ENCODE peak calls at places on chromosomes 11 and 22, in six cellular contexts. B is ascending aorta, N is mucosa of descending colon, A is GM10248, S is epithelial cell of esophagus, V is foreskin fibroblast. T is an unnamed sample.

GRCh38 chr11:87299041-87299481 is 261.3 kb downstream of the TMEM135 start:
- DNase-seq in N (no peak), S (peak; percentile 4), B (no peak), V (no peak), A (no peak), T (no peak)

GRCh38 chr11:20973959-20974358 is 304.6 kb downstream of the NELL1 start:
- DNase-seq in S (no peak), A (no peak), N (no peak), V (no peak), B (no peak), T (no peak)

GRCh38 chr22:17120711-17121234 is 387 bp downstream of the TMEM121B start:
- DNase-seq in N (no peak), S (peak; percentile 13), V (no peak), B (no peak), A (no peak), T (no peak)

GRCh38 chr11:66386171-66387069 is 14.9 kb upstream of the SLC29A2 start:
- DNase-seq in B (peak; percentile 45), N (peak; percentile 75), S (peak; percentile 81), V (peak; percentile 78), A (peak; percentile 69), T (peak; percentile 73)

GRCh38 chr11:44104472-44105294 is 9.2 kb downstream of the EXT2 start:
- DNase-seq in V (no peak), N (no peak), A (no peak), B (no peak), S (peak; percentile 5), T (no peak)

GRCh38 chr11:118705796-118706545 is 26.5 kb upstream of the TREH start:
- DNase-seq in V (peak; percentile 21), A (no peak), N (no peak), B (no peak), S (no peak), T (no peak)

GRCh38 chr22:19872779-19873137 is 18.1 kb upstream of the GNB1L start:
- DNase-seq in V (no peak), B (peak; percentile 2), S (no peak), A (no peak), N (peak; percentile 68), T (no peak)

GRCh38 chr22:41264408-41264941 is 21.5 kb downstream of the RANGAP1 start:
- DNase-seq in V (peak; percentile 14), A (no peak), S (no peak), N (no peak), B (no peak), T (no peak)

GRCh38 chr11:3123761-3124733 is 41.1 kb downstream of the OSBPL5 start:
- DNase-seq in V (peak; percentile 97), N (peak; percentile 79), A (no peak), B (peak; percentile 84), S (peak; percentile 97), T (no peak)

GRCh38 chr11:125945797-125946520 is at the start of gene VSIG10L2:
- DNase-seq in A (no peak), N (no peak), B (no peak), S (no peak), V (no peak), T (no peak)

GRCh38 chr22:24185501-24186351 is 4.4 kb downstream of the SUSD2 start:
- DNase-seq in S (no peak), B (no peak), A (no peak), V (no peak), N (peak; percentile 52), T (no peak)

GRCh38 chr11:103086461-103086860 is 5.5 kb downstream of the DCUN1D5 start:
- DNase-seq in N (no peak), S (peak; percentile 37), A (no peak), V (no peak), B (no peak), T (no peak)

DNA sequence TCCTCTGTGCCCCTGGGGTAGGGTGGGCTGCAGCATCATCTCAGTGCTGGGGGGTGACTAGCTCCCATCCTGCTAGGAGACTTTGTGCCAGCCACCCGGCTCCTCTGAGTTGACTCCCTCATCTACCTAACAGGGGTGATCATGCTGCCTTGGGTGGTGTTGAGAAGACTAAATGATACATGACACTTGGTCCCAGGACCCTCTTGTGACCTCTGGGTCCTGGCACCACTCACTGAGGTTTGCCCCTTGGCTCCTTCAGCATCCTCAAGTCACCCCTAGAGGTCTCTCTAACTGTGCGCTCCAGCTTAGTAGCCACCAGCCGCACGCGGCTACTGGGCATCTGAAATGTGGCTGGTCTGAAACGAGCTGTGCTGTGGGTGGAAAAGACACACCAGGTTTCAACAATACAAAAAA is 72.1 kb downstream of the LRRC32 start:
- DNase-seq in A (peak; percentile 77), N (peak; percentile 49), V (no peak), B (no peak), S (peak; percentile 26), T (peak; percentile 78)
- TF ChIP-seq CTCF in A (peak; percentile 73), N (no peak), V (peak; percentile 41), B (peak; percentile 56), S (peak; percentile 25), T (peak; percentile 62)

GRCh38 chr22:35016909-35017308 is 49.0 kb upstream of the ISX start:
- DNase-seq in N (no peak), S (no peak), B (no peak), A (no peak), V (no peak), T (no peak)

GRCh38 chr22:35018995-35019394 is 47.0 kb upstream of the ISX start:
- DNase-seq in S (no peak), V (no peak), B (no peak), A (no peak), N (no peak), T (no peak)

GRCh38 chr22:35010543-35010942 is 55.4 kb upstream of the ISX start:
- DNase-seq in S (no peak), V (no peak), A (no peak), B (no peak), N (no peak), T (no peak)

GRCh38 chr22:35020517-35020916 is 45.4 kb upstream of the ISX start:
- DNase-seq in N (no peak), V (no peak), S (no peak), A (no peak), B (no peak), T (no peak)

GRCh38 chr22:35014812-35015211 is 51.1 kb upstream of the ISX start:
- DNase-seq in A (no peak), B (no peak), N (no peak), S (no peak), V (no peak), T (no peak)
- TF ChIP-seq CTCF in A (no peak), B (no peak), N (no peak), S (no peak), V (no peak), T (no peak)

DNA sequence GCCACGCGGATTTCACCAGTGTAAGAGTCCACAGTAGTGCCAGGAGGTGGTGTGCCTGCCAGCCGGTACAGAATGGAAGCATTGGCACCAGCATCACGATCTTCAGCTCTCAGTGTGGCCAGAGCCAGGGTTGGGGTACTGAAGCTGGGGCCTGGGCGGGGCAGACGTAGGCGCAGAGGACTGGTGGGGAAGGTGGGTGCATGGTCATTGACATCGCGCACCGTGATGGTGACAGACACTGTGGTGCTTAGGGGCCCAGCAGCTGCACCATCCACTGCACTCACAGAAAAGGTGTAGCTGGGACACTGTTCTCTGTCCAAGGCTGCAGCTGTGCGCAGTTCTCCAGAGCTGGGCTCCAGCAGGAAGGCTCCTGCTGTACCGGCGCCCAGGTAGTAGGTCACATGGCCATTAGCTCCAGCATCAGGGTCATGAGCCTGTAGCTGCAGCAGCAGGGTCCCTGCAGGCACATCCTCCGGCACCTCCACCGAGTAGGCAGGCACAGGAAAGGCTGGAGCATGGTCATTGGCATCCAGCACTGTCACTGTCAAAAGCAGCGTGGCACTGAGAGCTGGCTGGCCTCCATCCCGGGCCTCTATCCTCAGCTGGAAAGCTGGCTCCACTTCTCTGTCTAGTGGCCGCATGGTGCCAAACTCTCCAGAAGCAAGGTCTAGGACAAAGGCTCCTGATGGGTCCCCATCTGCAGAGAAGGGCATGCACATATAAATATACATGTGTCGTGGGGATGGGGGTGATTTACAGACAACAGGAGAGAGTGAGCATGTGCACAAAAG is 7.9 kb upstream of the TPP1 start:
- DNase-seq in V (no peak), S (no peak), A (no peak), B (no peak), N (peak; percentile 45), T (no peak)
- TF ChIP-seq CTCF in V (no peak), S (no peak), A (no peak), B (no peak), N (no peak), T (no peak)

GRCh38 chr11:12690663-12691062 is 16.4 kb downstream of the TEAD1 start:
- DNase-seq in B (no peak), A (no peak), V (no peak), S (no peak), N (no peak), T (no peak)
- TF ChIP-seq CTCF in B (no peak), A (no peak), V (no peak), S (no peak), N (no peak), T (no peak)

DNA sequence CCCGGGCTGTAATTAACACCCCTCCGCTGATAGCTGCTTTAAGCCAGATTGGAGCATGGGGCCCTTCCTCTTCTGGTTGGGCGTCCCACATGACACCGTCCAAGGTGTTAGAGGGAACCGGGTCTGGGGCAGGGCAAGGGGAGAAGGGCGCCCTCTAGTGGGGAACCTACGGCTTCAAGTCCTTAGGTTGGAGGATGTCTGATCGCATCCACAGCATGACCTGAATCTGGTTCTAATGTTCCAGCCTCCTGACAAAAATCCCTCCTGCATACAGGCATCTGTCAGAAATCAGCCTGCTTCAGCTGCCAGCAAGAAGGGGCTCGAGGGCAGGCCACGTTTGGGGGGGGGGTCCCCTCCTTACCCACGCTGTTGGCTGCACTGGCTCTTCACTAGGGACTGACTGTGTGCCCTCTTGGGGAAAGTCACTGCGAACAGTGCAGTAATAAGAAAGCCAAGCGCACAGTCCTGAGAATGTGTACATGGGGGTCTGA is 94.2 kb upstream of the TBCEL start:
- DNase-seq in V (peak; percentile 11), S (peak; percentile 55), N (no peak), B (no peak), A (peak; percentile 77), T (peak; percentile 81)
- TF ChIP-seq CTCF in V (peak; percentile 59), S (peak; percentile 56), N (peak; percentile 26), B (no peak), A (peak; percentile 66), T (peak; percentile 56)

GRCh38 chr11:79434263-79434662 is 6.6 kb downstream of the TENM4 start:
- DNase-seq in S (peak; percentile 25), B (no peak), N (no peak), V (no peak), A (peak; percentile 29), T (peak; percentile 17)

GRCh38 chr11:79428406-79428805 is 12.4 kb downstream of the TENM4 start:
- DNase-seq in B (no peak), S (no peak), N (no peak), V (peak; percentile 30), A (no peak), T (no peak)

GRCh38 chr11:79427126-79427525 is 13.7 kb downstream of the TENM4 start:
- DNase-seq in B (no peak), S (no peak), V (no peak), A (no peak), N (no peak), T (no peak)

GRCh38 chr11:79431535-79431934 is 9.3 kb downstream of the TENM4 start:
- DNase-seq in V (peak; percentile 78), S (peak; percentile 92), B (no peak), A (no peak), N (no peak), T (no peak)

DNA sequence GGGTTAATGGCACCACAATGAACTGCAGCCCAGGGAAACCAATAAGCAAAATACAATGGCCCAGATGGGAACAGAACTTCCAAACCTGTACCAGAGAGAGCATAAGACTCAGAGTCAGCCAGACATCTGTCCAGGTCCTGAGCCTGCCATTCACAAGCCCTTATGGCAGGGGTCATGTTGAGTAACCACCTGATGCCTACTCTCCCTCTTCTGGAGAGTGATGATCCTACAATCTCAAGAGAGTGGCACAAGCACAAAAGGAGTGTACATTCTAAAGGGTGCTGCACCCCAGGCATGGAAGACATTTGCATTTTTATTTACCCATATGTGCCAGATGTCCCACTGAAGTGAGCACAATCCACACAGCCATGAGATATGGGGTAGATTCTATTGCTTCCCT is 10.6 kb downstream of the TENM4 start:
- DNase-seq in V (no peak), S (no peak), A (no peak), B (no peak), N (no peak), T (no peak)
- TF ChIP-seq CTCF in V (no peak), S (peak; percentile 18), A (no peak), B (no peak), N (no peak), T (no peak)